ENCODE peak calls at places on chromosome 1, in seven cellular contexts. One of them, this sample, is unnamed.

GRCh38 chr1:109161836-109162606 is 48.1 kb downstream of the ELAPOR1 start:
- DNase-seq in lung microvascular endothelial cell: peak
- DNase-seq in HS-27A: no peak
- DNase-seq in body of pancreas: no peak
- DNase-seq in LoVo: no peak
- DNase-seq in mucosa of descending colon: no peak
- DNase-seq in fibroblast of the conjunctiva: peak
- DNase-seq in this sample: peak

GRCh38 chr1:109981128-109981379 is 3.5 kb upstream of the AHCYL1 start:
- DNase-seq in lung microvascular endothelial cell: no peak
- DNase-seq in HS-27A: no peak
- DNase-seq in body of pancreas: no peak
- DNase-seq in LoVo: no peak
- DNase-seq in mucosa of descending colon: no peak
- DNase-seq in fibroblast of the conjunctiva: no peak
- DNase-seq in this sample: no peak

GRCh38 chr1:246803373-246803772 is 79.2 kb downstream of the SCCPDH start:
- DNase-seq in lung microvascular endothelial cell: no peak
- DNase-seq in HS-27A: no peak
- DNase-seq in body of pancreas: no peak
- DNase-seq in LoVo: no peak
- DNase-seq in mucosa of descending colon: no peak
- DNase-seq in fibroblast of the conjunctiva: no peak
- DNase-seq in this sample: no peak

GRCh38 chr1:108192581-108192980 is 7.6 kb downstream of the SLC25A24 start:
- DNase-seq in lung microvascular endothelial cell: no peak
- DNase-seq in HS-27A: no peak
- DNase-seq in body of pancreas: no peak
- DNase-seq in LoVo: no peak
- DNase-seq in mucosa of descending colon: peak
- DNase-seq in fibroblast of the conjunctiva: no peak
- DNase-seq in this sample: no peak

GRCh38 chr1:155207578-155208405 is at the start of gene THBS3:
- DNase-seq in lung microvascular endothelial cell: peak
- DNase-seq in HS-27A: no peak
- DNase-seq in body of pancreas: peak
- DNase-seq in LoVo: no peak
- DNase-seq in mucosa of descending colon: no peak
- DNase-seq in fibroblast of the conjunctiva: peak
- DNase-seq in this sample: no peak

GRCh38 chr1:151790071-151790939 is at the start of gene TDRKH:
- DNase-seq in lung microvascular endothelial cell: peak
- DNase-seq in HS-27A: peak
- DNase-seq in body of pancreas: peak
- DNase-seq in LoVo: peak
- DNase-seq in mucosa of descending colon: peak
- DNase-seq in fibroblast of the conjunctiva: peak
- DNase-seq in this sample: peak

GRCh38 chr1:60274422-60275419 is 201.2 kb upstream of the C1orf87 start:
- DNase-seq in lung microvascular endothelial cell: no peak
- DNase-seq in HS-27A: no peak
- DNase-seq in body of pancreas: no peak
- DNase-seq in LoVo: no peak
- DNase-seq in mucosa of descending colon: no peak
- DNase-seq in fibroblast of the conjunctiva: no peak
- DNase-seq in this sample: no peak

GRCh38 chr1:26915204-26915842 is 1.5 kb upstream of the NR0B2 start:
- DNase-seq in lung microvascular endothelial cell: no peak
- DNase-seq in HS-27A: no peak
- DNase-seq in body of pancreas: peak
- DNase-seq in LoVo: no peak
- DNase-seq in mucosa of descending colon: peak
- DNase-seq in fibroblast of the conjunctiva: no peak
- DNase-seq in this sample: no peak

GRCh38 chr1:228018961-228019721 is 12.3 kb downstream of the WNT3A start:
- DNase-seq in lung microvascular endothelial cell: no peak
- DNase-seq in HS-27A: no peak
- DNase-seq in body of pancreas: no peak
- DNase-seq in LoVo: no peak
- DNase-seq in mucosa of descending colon: peak
- DNase-seq in fibroblast of the conjunctiva: no peak
- DNase-seq in this sample: peak

GRCh38 chr1:2415801-2416208 is 3.4 kb upstream of the PEX10 start:
- DNase-seq in lung microvascular endothelial cell: no peak
- DNase-seq in HS-27A: no peak
- DNase-seq in body of pancreas: no peak
- DNase-seq in LoVo: no peak
- DNase-seq in mucosa of descending colon: peak
- DNase-seq in fibroblast of the conjunctiva: no peak
- DNase-seq in this sample: peak

GRCh38 chr1:116330342-116330652 is 42.7 kb upstream of the ATP1A1 start:
- DNase-seq in lung microvascular endothelial cell: no peak
- DNase-seq in HS-27A: no peak
- DNase-seq in body of pancreas: peak
- DNase-seq in LoVo: no peak
- DNase-seq in mucosa of descending colon: no peak
- DNase-seq in fibroblast of the conjunctiva: no peak
- DNase-seq in this sample: no peak

GRCh38 chr1:45348966-45349677 is 8.9 kb upstream of the MUTYH start:
- DNase-seq in lung microvascular endothelial cell: no peak
- DNase-seq in HS-27A: no peak
- DNase-seq in body of pancreas: peak
- DNase-seq in LoVo: no peak
- DNase-seq in mucosa of descending colon: no peak
- DNase-seq in fibroblast of the conjunctiva: no peak
- DNase-seq in this sample: no peak

GRCh38 chr1:193104496-193104905 is 713 bp downstream of the GLRX2 start:
- DNase-seq in lung microvascular endothelial cell: peak
- DNase-seq in HS-27A: no peak
- DNase-seq in body of pancreas: peak
- DNase-seq in LoVo: peak
- DNase-seq in mucosa of descending colon: peak
- DNase-seq in fibroblast of the conjunctiva: no peak
- DNase-seq in this sample: peak

GRCh38 chr1:169142129-169142528 is 35.6 kb downstream of the ATP1B1 start:
- DNase-seq in lung microvascular endothelial cell: no peak
- DNase-seq in HS-27A: no peak
- DNase-seq in body of pancreas: no peak
- DNase-seq in LoVo: no peak
- DNase-seq in mucosa of descending colon: no peak
- DNase-seq in fibroblast of the conjunctiva: no peak
- DNase-seq in this sample: no peak

GRCh38 chr1:39732730-39733129 is 6.0 kb upstream of the PPIE start:
- DNase-seq in lung microvascular endothelial cell: no peak
- DNase-seq in HS-27A: no peak
- DNase-seq in body of pancreas: peak
- DNase-seq in LoVo: no peak
- DNase-seq in mucosa of descending colon: no peak
- DNase-seq in fibroblast of the conjunctiva: no peak
- DNase-seq in this sample: no peak

GRCh38 chr1:55670331-55671082 is 455.3 kb upstream of the USP24 start:
- DNase-seq in lung microvascular endothelial cell: no peak
- DNase-seq in HS-27A: no peak
- DNase-seq in body of pancreas: no peak
- DNase-seq in LoVo: no peak
- DNase-seq in mucosa of descending colon: no peak
- DNase-seq in fibroblast of the conjunctiva: peak
- DNase-seq in this sample: no peak

GRCh38 chr1:15153842-15154479 is 414 bp downstream of the TMEM51 start:
- DNase-seq in lung microvascular endothelial cell: peak
- DNase-seq in HS-27A: peak
- DNase-seq in body of pancreas: peak
- DNase-seq in LoVo: peak
- DNase-seq in mucosa of descending colon: peak
- DNase-seq in fibroblast of the conjunctiva: no peak
- DNase-seq in this sample: peak

GRCh38 chr1:176225911-176226310 is 18.8 kb upstream of the COP1 start:
- DNase-seq in lung microvascular endothelial cell: peak
- DNase-seq in HS-27A: no peak
- DNase-seq in body of pancreas: no peak
- DNase-seq in LoVo: no peak
- DNase-seq in mucosa of descending colon: no peak
- DNase-seq in fibroblast of the conjunctiva: no peak
- DNase-seq in this sample: no peak

GRCh38 chr1:169115891-169116585 is 9.5 kb downstream of the ATP1B1 start:
- DNase-seq in lung microvascular endothelial cell: peak
- DNase-seq in HS-27A: no peak
- DNase-seq in body of pancreas: peak
- DNase-seq in LoVo: no peak
- DNase-seq in mucosa of descending colon: peak
- DNase-seq in fibroblast of the conjunctiva: no peak
- DNase-seq in this sample: peak

GRCh38 chr1:23567996-23568607 is 8.8 kb upstream of the ID3 start:
- DNase-seq in lung microvascular endothelial cell: no peak
- DNase-seq in HS-27A: no peak
- DNase-seq in body of pancreas: no peak
- DNase-seq in LoVo: no peak
- DNase-seq in mucosa of descending colon: peak
- DNase-seq in fibroblast of the conjunctiva: no peak
- DNase-seq in this sample: no peak

GRCh38 chr1:155940531-155940992 is 876 bp upstream of the RXFP4 start:
- DNase-seq in lung microvascular endothelial cell: peak
- DNase-seq in HS-27A: no peak
- DNase-seq in body of pancreas: peak
- DNase-seq in LoVo: peak
- DNase-seq in mucosa of descending colon: peak
- DNase-seq in fibroblast of the conjunctiva: no peak
- DNase-seq in this sample: no peak

GRCh38 chr1:167832693-167833092 is 81.2 kb downstream of the ADCY10 start:
- DNase-seq in lung microvascular endothelial cell: no peak
- DNase-seq in HS-27A: no peak
- DNase-seq in body of pancreas: no peak
- DNase-seq in LoVo: no peak
- DNase-seq in mucosa of descending colon: no peak
- DNase-seq in fibroblast of the conjunctiva: no peak
- DNase-seq in this sample: no peak

GRCh38 chr1:204390731-204391466 is 20.7 kb downstream of the PPP1R15B start:
- DNase-seq in lung microvascular endothelial cell: no peak
- DNase-seq in HS-27A: no peak
- DNase-seq in body of pancreas: no peak
- DNase-seq in LoVo: no peak
- DNase-seq in mucosa of descending colon: no peak
- DNase-seq in fibroblast of the conjunctiva: no peak
- DNase-seq in this sample: no peak

GRCh38 chr1:22976127-22976460 is 3.4 kb upstream of the LACTBL1 start:
- DNase-seq in lung microvascular endothelial cell: no peak
- DNase-seq in HS-27A: no peak
- DNase-seq in body of pancreas: no peak
- DNase-seq in LoVo: no peak
- DNase-seq in mucosa of descending colon: no peak
- DNase-seq in fibroblast of the conjunctiva: no peak
- DNase-seq in this sample: no peak

GRCh38 chr1:42157667-42158066 is 4.5 kb downstream of the GUCA2B start:
- DNase-seq in lung microvascular endothelial cell: no peak
- DNase-seq in HS-27A: no peak
- DNase-seq in body of pancreas: no peak
- DNase-seq in LoVo: no peak
- DNase-seq in mucosa of descending colon: no peak
- DNase-seq in fibroblast of the conjunctiva: no peak
- DNase-seq in this sample: no peak

GRCh38 chr1:228281631-228282328 is 73.9 kb downstream of the OBSCN start:
- DNase-seq in lung microvascular endothelial cell: no peak
- DNase-seq in HS-27A: no peak
- DNase-seq in body of pancreas: no peak
- DNase-seq in LoVo: no peak
- DNase-seq in mucosa of descending colon: no peak
- DNase-seq in fibroblast of the conjunctiva: no peak
- DNase-seq in this sample: peak

GRCh38 chr1:211724711-211725196 is 49.3 kb upstream of the NEK2 start:
- DNase-seq in lung microvascular endothelial cell: no peak
- DNase-seq in HS-27A: no peak
- DNase-seq in body of pancreas: peak
- DNase-seq in LoVo: no peak
- DNase-seq in mucosa of descending colon: no peak
- DNase-seq in fibroblast of the conjunctiva: peak
- DNase-seq in this sample: no peak

GRCh38 chr1:55045430-55045829 is 6.1 kb downstream of the PCSK9 start:
- DNase-seq in lung microvascular endothelial cell: no peak
- DNase-seq in HS-27A: no peak
- DNase-seq in body of pancreas: no peak
- DNase-seq in LoVo: no peak
- DNase-seq in mucosa of descending colon: no peak
- DNase-seq in fibroblast of the conjunctiva: no peak
- DNase-seq in this sample: no peak

GRCh38 chr1:202034683-202035462 is 24.5 kb downstream of the ELF3 start:
- DNase-seq in lung microvascular endothelial cell: peak
- DNase-seq in HS-27A: peak
- DNase-seq in body of pancreas: peak
- DNase-seq in LoVo: peak
- DNase-seq in mucosa of descending colon: peak
- DNase-seq in fibroblast of the conjunctiva: peak
- DNase-seq in this sample: peak

This sample was measured in GM10248.